ENCODE peak calls at places on chromosome 12, in seven cellular contexts. T, D, G, W, N, A and L are unnamed samples.

GRCh38 chr12:89252284-89252683 is 100.0 kb downstream of the DUSP6 start:
- DNase-seq in D (no peak), G (no peak), N (no peak), W (peak; percentile 83), A (no peak), T (peak; percentile 76), L (no peak)

GRCh38 chr12:109446-109845 is 42.9 kb downstream of the IQSEC3 start:
- DNase-seq in D (no peak), G (no peak), W (no peak), N (no peak), T (no peak), A (no peak), L (no peak)

GRCh38 chr12:16062611-16063010 is 151.5 kb downstream of the DERA start:
- DNase-seq in G (no peak), D (no peak), W (no peak), N (no peak), T (no peak), A (no peak), L (no peak)

GRCh38 chr12:107670999-107671643 is 14.5 kb upstream of the PWP1 start:
- DNase-seq in N (no peak), A (peak; percentile 86), T (peak; percentile 7), D (no peak), G (peak; percentile 82), W (peak; percentile 2), L (peak; percentile 67)

GRCh38 chr12:67354966-67355365 is 85.8 kb downstream of the CAND1 start:
- DNase-seq in D (no peak), T (peak; percentile 8), A (no peak), G (no peak), W (no peak), N (no peak), L (peak; percentile 55)

GRCh38 chr12:87467893-87468292 is 561.3 kb downstream of the C12orf50 start:
- DNase-seq in T (no peak), A (peak; percentile 36), N (no peak), G (no peak), D (no peak), W (no peak), L (peak; percentile 71)

GRCh38 chr12:108801736-108802665 is 55.4 kb downstream of the SSH1 start:
- DNase-seq in W (peak; percentile 92), A (peak; percentile 96), T (peak; percentile 83), N (peak; percentile 91), G (peak; percentile 70), D (no peak), L (peak; percentile 100)

GRCh38 chr12:52307836-52308806 is 13.1 kb downstream of the KRT83 start:
- DNase-seq in A (peak; percentile 84), G (peak; percentile 83), T (peak; percentile 11), N (peak; percentile 64), D (peak; percentile 28), W (peak; percentile 45), L (peak; percentile 77)

GRCh38 chr12:76880156-76881023 is 1.6 kb upstream of the CSRP2 start:
- DNase-seq in A (no peak), G (no peak), T (peak; percentile 88), N (no peak), D (no peak), W (peak; percentile 71), L (no peak)

GRCh38 chr12:116964004-116964739 is 53.4 kb downstream of the FBXW8 start:
- DNase-seq in A (no peak), G (no peak), D (no peak), N (no peak), W (no peak), T (peak; percentile 7), L (no peak)

GRCh38 chr12:122421815-122422737 is at the start of gene CLIP1:
- DNase-seq in D (peak; percentile 86), A (peak; percentile 72), T (peak; percentile 65), W (peak; percentile 77), N (peak; percentile 54), G (peak; percentile 81), L (peak; percentile 85)

GRCh38 chr12:70185301-70185700 is 57.9 kb upstream of the CNOT2 start:
- DNase-seq in G (no peak), N (no peak), W (no peak), T (no peak), D (no peak), A (no peak), L (no peak)

GRCh38 chr12:110039085-110039807 is 9.1 kb downstream of the C12orf76 start:
- DNase-seq in A (peak; percentile 45), N (no peak), D (peak; percentile 73), G (no peak), T (peak; percentile 98), W (peak; percentile 95), L (peak; percentile 78)

GRCh38 chr12:79691299-79692248 is 810 bp upstream of the PAWR start:
- DNase-seq in T (peak; percentile 93), D (no peak), A (no peak), N (no peak), G (no peak), W (peak; percentile 95), L (peak; percentile 66)

GRCh38 chr12:67091204-67091603 is 178.0 kb upstream of the CAND1 start:
- DNase-seq in D (no peak), T (no peak), N (no peak), G (no peak), W (no peak), A (no peak), L (no peak)

GRCh38 chr12:32765906-32766305 is 10.2 kb upstream of the YARS2 start:
- DNase-seq in D (no peak), N (no peak), A (no peak), T (no peak), G (no peak), W (no peak), L (no peak)

GRCh38 chr12:114006482-114007425 is 40.6 kb upstream of the RBM19 start:
- DNase-seq in N (no peak), D (no peak), G (no peak), W (no peak), T (no peak), A (no peak), L (peak; percentile 7)

GRCh38 chr12:80176706-80177105 is 77.4 kb downstream of the OTOGL start:
- DNase-seq in G (no peak), T (no peak), A (no peak), N (no peak), D (no peak), W (no peak), L (no peak)

GRCh38 chr12:4881665-4882064 is 28.0 kb upstream of the KCNA1 start:
- DNase-seq in A (no peak), N (no peak), G (no peak), T (no peak), D (no peak), W (no peak), L (no peak)

GRCh38 chr12:44477331-44477980 is 398.7 kb downstream of the NELL2 start:
- DNase-seq in N (no peak), D (no peak), A (no peak), G (no peak), T (no peak), W (no peak), L (no peak)

GRCh38 chr12:56158926-56159461 is 835 bp downstream of the MYL6 start:
- DNase-seq in T (peak; percentile 58), D (peak; percentile 57), W (peak; percentile 72), A (peak; percentile 86), G (peak; percentile 66), N (peak; percentile 46), L (peak; percentile 89)

GRCh38 chr12:57848208-57848607 is 1.7 kb upstream of the CTDSP2 start:
- DNase-seq in A (no peak), T (no peak), N (no peak), G (no peak), D (no peak), W (no peak), L (no peak)

GRCh38 chr12:57850924-57851323 is 4.4 kb upstream of the CTDSP2 start:
- DNase-seq in G (no peak), N (no peak), D (no peak), W (no peak), A (peak; percentile 66), T (no peak), L (no peak)

GRCh38 chr12:57851552-57852186 is 5.1 kb upstream of the CTDSP2 start:
- DNase-seq in A (no peak), N (no peak), G (no peak), W (no peak), T (no peak), D (no peak), L (no peak)

GRCh38 chr12:57846577-57847319 is at the start of gene CTDSP2:
- DNase-seq in T (peak; percentile 98), N (peak; percentile 98), W (peak; percentile 98), D (peak; percentile 98), A (peak; percentile 99), G (peak; percentile 100), L (peak; percentile 99)

GRCh38 chr12:57849035-57849434 is 2.5 kb upstream of the CTDSP2 start:
- DNase-seq in W (no peak), A (no peak), G (no peak), T (no peak), D (no peak), N (no peak), L (no peak)
- H4K8ac ChIP-seq in W (no peak overlapping the region), A (no peak overlapping the region), G (no peak overlapping the region), T (no peak overlapping the region), D (no peak overlapping the region), N (no peak overlapping the region), L (no peak overlapping the region)

DNA sequence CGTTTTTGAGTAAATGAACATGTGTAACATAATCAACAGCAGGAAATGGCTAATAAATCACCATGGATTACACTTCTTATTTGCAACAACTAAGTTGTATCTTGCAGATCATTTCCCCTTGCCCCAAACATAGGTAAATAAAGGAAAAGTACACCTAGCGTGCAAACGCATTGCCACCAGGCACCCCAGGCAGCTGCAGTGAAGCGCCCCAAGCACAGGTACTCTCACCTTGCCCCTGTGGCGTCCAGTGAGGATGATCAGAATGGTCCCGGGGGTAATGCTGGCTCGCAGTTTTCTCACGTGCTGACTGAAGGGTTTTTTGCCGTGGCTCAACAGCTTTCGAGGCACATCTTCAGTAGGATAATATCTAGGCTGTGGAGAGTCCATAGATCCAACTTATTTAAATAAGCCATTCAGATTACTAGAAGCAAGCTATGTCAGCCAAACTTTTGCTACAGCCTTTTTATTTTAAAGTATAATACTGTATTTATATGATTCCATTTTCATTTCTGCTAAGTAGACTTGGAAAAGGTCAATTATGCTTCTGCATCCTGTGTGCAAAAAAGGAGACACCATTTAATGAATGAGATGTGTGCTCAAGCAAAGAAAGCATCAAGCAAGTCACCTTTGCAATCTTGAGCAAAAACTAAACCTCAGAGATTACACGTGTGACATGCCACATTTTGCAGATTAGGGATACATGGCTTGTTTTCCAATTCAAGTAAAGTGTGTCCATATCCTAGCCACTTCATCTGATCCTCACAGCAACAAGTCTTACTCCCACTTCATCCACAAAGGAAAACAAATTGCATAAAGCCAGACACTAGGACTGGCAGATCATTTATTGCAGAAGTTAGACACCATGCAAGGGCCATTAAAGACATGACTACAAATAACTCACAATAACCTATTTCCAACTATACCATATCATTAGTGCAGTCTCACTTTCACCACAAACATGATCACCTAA is 2.6 kb downstream of the RPL6 start:
- DNase-seq in G (no peak), W (no peak), D (no peak), N (no peak), T (no peak), A (no peak), L (no peak)
- H3K9ac ChIP-seq in G (no peak overlapping the region), W (peak overlapping the region; percentile 96), D (no peak overlapping the region), N (no peak overlapping the region), T (no peak overlapping the region), A (peak overlapping the region; percentile 15), L (peak overlapping the region; percentile 48)

GRCh38 chr12:50201987-50202521 is 34.9 kb upstream of the CERS5 start:
- DNase-seq in T (peak; percentile 96), D (peak; percentile 93), W (peak; percentile 81), N (no peak), A (peak; percentile 47), G (no peak), L (peak; percentile 94)
- H3K27ac ChIP-seq in T (peak overlapping the region; percentile 33), D (peak overlapping the region; percentile 88), W (peak overlapping the region; percentile 87), N (no peak overlapping the region), A (peak overlapping the region; percentile 63), G (peak overlapping the region; percentile 65), L (peak overlapping the region; percentile 70)

GRCh38 chr12:121064116-121064515 is 25.1 kb upstream of the OASL start:
- DNase-seq in W (no peak), N (no peak), A (no peak), G (peak; percentile 8), D (peak; percentile 57), T (no peak), L (no peak)
- H4K8ac ChIP-seq in W (no peak overlapping the region), N (no peak overlapping the region), A (no peak overlapping the region), G (no peak overlapping the region), D (no peak overlapping the region), T (no peak overlapping the region), L (no peak overlapping the region)